ENCODE peak calls at places on chromosomes 4 and X, in six cellular contexts. I is ascending aorta; D is CD8-positive, alpha-beta memory T cell; F is right lobe of liver; R is brain microvascular endothelial cell; H is CD8-positive, alpha-beta T cell. Q is an unnamed sample.

GRCh38 chrX:51694254-51694653 is 11.6 kb upstream of the CENPVL2 start:
- DNase-seq in I (no peak), D (no peak), F (no peak), R (no peak), H (no peak), Q (no peak)

GRCh38 chr4:113823291-113823659 is 61.7 kb upstream of the CAMK2D start:
- DNase-seq in I (no peak), D (no peak), F (no peak), R (no peak), H (no peak), Q (no peak)

GRCh38 chrX:13898084-13898483 is 81.2 kb upstream of the GPM6B start:
- DNase-seq in I (peak; percentile 69), D (no peak), F (no peak), R (peak; percentile 6), H (no peak), Q (no peak)

GRCh38 chr4:103076777-103077347 is 301 bp upstream of the SLC9B2 start:
- DNase-seq in I (no peak), D (no peak), F (no peak), R (no peak), H (no peak), Q (no peak)

GRCh38 chr4:78519962-78520361 is 31.6 kb upstream of the ANXA3 start:
- DNase-seq in I (no peak), D (no peak), F (no peak), R (no peak), H (no peak), Q (no peak)

GRCh38 chr4:22595684-22596083 is 79.8 kb upstream of the ADGRA3 start:
- DNase-seq in I (no peak), D (no peak), F (no peak), R (peak; percentile 11), H (no peak), Q (no peak)

GRCh38 chr4:54005475-54005874 is 58.9 kb downstream of the CHIC2 start:
- DNase-seq in I (no peak), D (no peak), F (no peak), R (no peak), H (no peak), Q (no peak)

GRCh38 chrX:1468250-1468772 is 15.6 kb upstream of the ASMTL start:
- DNase-seq in I (peak; percentile 64), D (peak; percentile 78), F (no peak), R (no peak), H (peak; percentile 59), Q (no peak)

GRCh38 chrX:40083979-40084359 is 13.8 kb downstream of the BCOR start:
- DNase-seq in I (no peak), D (no peak), F (peak; percentile 50), R (no peak), H (no peak), Q (no peak)
- H3K27ac ChIP-seq in I (no peak overlapping the region), D (no peak overlapping the region), F (no peak overlapping the region), R (no peak overlapping the region), H (no peak overlapping the region), Q (no peak overlapping the region)

DNA sequence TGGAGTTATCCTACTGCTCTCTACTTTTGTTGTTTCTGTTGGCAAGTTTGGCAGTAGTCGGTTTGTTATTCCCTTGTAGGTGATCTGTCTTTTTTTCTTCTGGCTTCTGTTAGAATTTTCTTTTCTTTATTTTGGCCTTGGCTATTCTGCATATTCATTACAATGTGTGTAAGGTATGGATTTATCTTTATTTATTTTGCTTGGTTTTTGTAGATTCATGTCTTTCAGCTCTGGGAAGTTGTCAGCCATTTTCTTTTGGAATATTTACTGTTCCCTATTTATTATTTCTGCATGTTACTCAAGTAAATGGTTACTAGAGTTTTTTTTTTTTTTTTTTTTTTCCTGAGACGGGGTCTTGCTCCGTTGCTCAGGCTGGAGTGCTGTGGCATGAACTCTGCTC is 12.6 kb downstream of the ADD1 start:
- DNase-seq in I (no peak), D (no peak), F (no peak), R (no peak), H (no peak), Q (no peak)
- H3K27ac ChIP-seq in I (no peak overlapping the region), D (no peak overlapping the region), F (no peak overlapping the region), R (no peak overlapping the region), H (no peak overlapping the region), Q (no peak overlapping the region)

GRCh38 chrX:77668391-77669237 is 117.4 kb downstream of the ATRX start:
- DNase-seq in I (no peak), D (no peak), F (no peak), R (peak; percentile 11), H (no peak), Q (no peak)
- H3K27ac ChIP-seq in I (peak overlapping the region; percentile 18), D (no peak overlapping the region), F (no peak overlapping the region), R (peak overlapping the region; percentile 53), H (no peak overlapping the region), Q (no peak overlapping the region)

DNA sequence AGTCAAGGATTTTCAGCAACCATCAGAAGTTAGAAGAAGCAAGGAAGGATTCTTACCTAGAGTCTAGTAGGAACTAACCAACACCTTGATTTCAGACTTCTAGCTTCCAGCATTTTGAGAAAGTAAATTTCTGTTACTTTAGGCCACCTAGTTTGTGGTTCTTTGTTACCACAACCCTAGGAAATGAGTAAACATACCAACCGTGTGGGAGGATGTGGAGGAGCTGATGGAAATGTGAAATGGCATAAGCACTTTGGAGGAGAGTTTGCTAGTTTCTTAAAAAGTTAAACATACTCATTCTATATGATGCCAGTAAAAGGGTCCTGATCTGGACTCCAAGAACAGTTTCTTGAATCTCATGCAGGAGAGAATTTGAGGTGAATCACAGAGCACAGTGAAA is 679.4 kb downstream of the PDHA2 start:
- DNase-seq in I (no peak), D (no peak), F (no peak), R (no peak), H (no peak), Q (no peak)
- H3K27ac ChIP-seq in I (no peak overlapping the region), D (no peak overlapping the region), F (no peak overlapping the region), R (no peak overlapping the region), H (no peak overlapping the region), Q (no peak overlapping the region)

GRCh38 chr4:151267822-151268535 is 9.0 kb upstream of the PRSS48 start:
- DNase-seq in I (no peak), D (no peak), F (no peak), R (no peak), H (no peak), Q (no peak)
- H3K27ac ChIP-seq in I (no peak overlapping the region), D (no peak overlapping the region), F (no peak overlapping the region), R (no peak overlapping the region), H (no peak overlapping the region), Q (no peak overlapping the region)

GRCh38 chr4:143406523-143406922 is 69.8 kb downstream of the GAB1 start:
- DNase-seq in I (peak; percentile 98), D (no peak), F (peak; percentile 79), R (peak; percentile 11), H (no peak), Q (peak; percentile 15)
- H3K27ac ChIP-seq in I (peak overlapping the region; percentile 57), D (no peak overlapping the region), F (peak overlapping the region; percentile 21), R (no peak overlapping the region), H (no peak overlapping the region), Q (peak overlapping the region; percentile 98)

GRCh38 chrX:102654696-102655095 is 3.4 kb downstream of the GPRASP1 start:
- DNase-seq in I (no peak), D (no peak), F (no peak), R (no peak), H (no peak), Q (no peak)

GRCh38 chrX:102658551-102658950 is 7.3 kb downstream of the GPRASP1 start:
- DNase-seq in I (no peak), D (no peak), F (no peak), R (no peak), H (no peak), Q (no peak)

GRCh38 chrX:102659790-102660757 is 8.8 kb downstream of the GPRASP1 start:
- DNase-seq in I (peak; percentile 91), D (peak; percentile 71), F (peak; percentile 91), R (peak; percentile 70), H (peak; percentile 72), Q (peak; percentile 81)
- H3K27ac ChIP-seq in I (peak overlapping the region; percentile 44), D (no peak overlapping the region), F (peak overlapping the region; percentile 47), R (peak overlapping the region; percentile 33), H (peak overlapping the region; percentile 40), Q (peak overlapping the region; percentile 63)

Q was measured in substantia nigra.